ENCODE peak calls at places on chromosomes 2 and 18, in six cellular contexts. U is Peyer's patch; B is K562; V is activated CD8-positive, alpha-beta T cell treated with anti-CD3 and anti-CD28 coated beads for 36 hours; C is cardiac septum; L is left ventricle myocardium inferior. S is an unnamed sample.

GRCh38 chr2:55824554-55825096 is 99.0 kb downstream of the EFEMP1 start:
- DNase-seq in U (no peak), B (no peak), V (no peak), C (no peak), L (no peak), S (no peak)

GRCh38 chr2:228615501-228615900 is 434.0 kb upstream of the SPHKAP start:
- DNase-seq in U (no peak), B (no peak), V (no peak), C (no peak), L (no peak), S (no peak)

GRCh38 chr2:6184532-6185302 is 492.5 kb downstream of the SOX11 start:
- DNase-seq in U (no peak), B (no peak), V (no peak), C (no peak), L (no peak), S (no peak)

GRCh38 chr2:82256983-82257382 is 1952.4 kb upstream of the LRRTM1 start:
- DNase-seq in U (no peak), B (no peak), V (no peak), C (no peak), L (no peak), S (no peak)

GRCh38 chr2:73986085-73986680 is 1.5 kb downstream of the TET3 start:
- DNase-seq in U (peak), B (no peak), V (peak), C (no peak), L (no peak), S (no peak)

GRCh38 chr2:13791019-13791418 is 841.5 kb upstream of the LRATD1 start:
- DNase-seq in U (no peak), B (no peak), V (no peak), C (no peak), L (no peak), S (no peak)

GRCh38 chr2:218400167-218400929 is 680 bp downstream of the CTDSP1 start:
- DNase-seq in U (no peak), B (peak), V (peak), C (no peak), L (peak), S (no peak)

GRCh38 chr18:44474596-44474995 is 206.1 kb upstream of the SETBP1 start:
- DNase-seq in U (no peak), B (no peak), V (no peak), C (no peak), L (no peak), S (no peak)

GRCh38 chr2:20536619-20537422 is 89.9 kb downstream of the RHOB start:
- DNase-seq in U (no peak), B (no peak), V (no peak), C (no peak), L (no peak), S (no peak)

GRCh38 chr2:84443477-84443876 is 15.6 kb downstream of the SUCLG1 start:
- DNase-seq in U (no peak), B (no peak), V (no peak), C (no peak), L (no peak), S (no peak)

GRCh38 chr18:21316296-21316695 is 74.3 kb downstream of the GREB1L start:
- DNase-seq in U (no peak), B (no peak), V (no peak), C (no peak), L (no peak), S (no peak)

GRCh38 chr2:24409700-24410556 is 49.6 kb upstream of the ITSN2 start:
- DNase-seq in U (no peak), B (peak), V (peak), C (no peak), L (no peak), S (peak)

GRCh38 chr18:73156117-73156516 is 288.3 kb upstream of the NETO1 start:
- DNase-seq in U (no peak), B (no peak), V (no peak), C (no peak), L (no peak), S (no peak)

GRCh38 chr2:143710879-143711278 is 581.7 kb downstream of the ARHGAP15 start:
- DNase-seq in U (no peak), B (no peak), V (no peak), C (no peak), L (no peak), S (no peak)

GRCh38 chr2:150526827-150527226 is 39.4 kb upstream of the RND3 start:
- DNase-seq in U (no peak), B (no peak), V (no peak), C (no peak), L (no peak), S (no peak)

GRCh38 chr2:14903709-14904374 is 271.3 kb downstream of the LRATD1 start:
- DNase-seq in U (no peak), B (peak), V (peak), C (no peak), L (no peak), S (peak)

GRCh38 chr2:39114771-39115170 is 6.1 kb downstream of the SOS1 start:
- DNase-seq in U (no peak), B (no peak), V (no peak), C (no peak), L (no peak), S (no peak)

GRCh38 chr2:71919701-71920100 is 228.0 kb downstream of the CYP26B1 start:
- DNase-seq in U (no peak), B (no peak), V (no peak), C (no peak), L (no peak), S (no peak)

GRCh38 chr2:42192642-42193566 is 23.8 kb downstream of the EML4 start:
- DNase-seq in U (no peak), B (no peak), V (peak), C (no peak), L (no peak), S (no peak)

GRCh38 chr2:9417725-9418124 is 5.6 kb downstream of the ITGB1BP1 start:
- DNase-seq in U (no peak), B (no peak), V (no peak), C (no peak), L (no peak), S (no peak)

GRCh38 chr2:96400049-96401000 is 64.8 kb downstream of the NCAPH start:
- DNase-seq in U (no peak), B (no peak), V (no peak), C (no peak), L (no peak), S (no peak)